ENCODE peak calls at places on chromosomes 1 and 21, in nine cellular contexts. T is astrocyte of the spinal cord, R is GDM1, O is K562, U is gastrocnemius medialis, V is T-helper 1 cell, P is anterior cingulate cortex, H is neural crest cell, N is lower leg skin. J is an unnamed sample.

GRCh38 chr1:221035680-221036153 is 156.5 kb downstream of the HLX start:
- DNase-seq in V (no peak), U (no peak), O (peak), R (no peak), N (no peak), T (peak), P (no peak), H (no peak), J (no peak)

GRCh38 chr1:67190410-67190809 is 24.2 kb downstream of the IL23R start:
- DNase-seq in P (no peak), O (no peak), H (no peak), U (no peak), N (no peak), R (no peak), T (no peak), V (no peak), J (no peak)

GRCh38 chr1:41913025-41913424 is 5.7 kb downstream of the HIVEP3 start:
- DNase-seq in P (no peak), U (no peak), V (no peak), H (no peak), N (no peak), O (no peak), R (no peak), T (no peak), J (no peak)

GRCh38 chr1:85605519-85606413 is 25.2 kb downstream of the CCN1 start:
- DNase-seq in R (no peak), T (no peak), V (no peak), P (no peak), H (no peak), N (no peak), O (no peak), U (no peak), J (no peak)

GRCh38 chr1:94953107-94953506 is 26.2 kb upstream of the CNN3 start:
- DNase-seq in T (no peak), O (no peak), U (no peak), N (no peak), R (no peak), P (no peak), V (no peak), H (no peak), J (no peak)

GRCh38 chr21:46018615-46019014 is 37.0 kb downstream of the COL6A1 start:
- DNase-seq in O (no peak), N (no peak), T (no peak), V (no peak), P (no peak), H (no peak), R (no peak), U (no peak), J (no peak)

GRCh38 chr1:243917177-243917862 is 67.3 kb upstream of the AKT3 start:
- DNase-seq in T (peak), H (peak), P (peak), N (no peak), O (no peak), R (no peak), U (no peak), V (peak), J (no peak)

GRCh38 chr1:172320723-172321122 is 99.8 kb upstream of the C1orf105 start:
- DNase-seq in U (no peak), N (no peak), T (peak), P (no peak), V (no peak), H (no peak), O (no peak), R (no peak), J (no peak)

GRCh38 chr21:31252611-31253010 is 91.5 kb downstream of the TIAM1 start:
- DNase-seq in N (no peak), P (no peak), O (no peak), V (no peak), T (no peak), H (no peak), U (no peak), R (no peak), J (no peak)

GRCh38 chr1:108079550-108079949 is 114.6 kb upstream of the VAV3 start:
- DNase-seq in T (no peak), U (no peak), R (peak), H (no peak), P (no peak), V (peak), N (no peak), O (peak), J (peak)

GRCh38 chr1:47548188-47548587 is 110.3 kb downstream of the FOXD2 start:
- DNase-seq in R (no peak), N (no peak), O (no peak), V (no peak), U (no peak), P (no peak), H (no peak), T (no peak), J (no peak)

GRCh38 chr1:8510041-8510823 is 192.3 kb downstream of the SLC45A1 start:
- DNase-seq in H (no peak), R (no peak), T (peak), U (no peak), N (no peak), O (no peak), P (no peak), V (peak), J (no peak)

GRCh38 chr1:116986531-116987255 is 14.9 kb upstream of the CD101 start:
- DNase-seq in N (no peak), R (peak), O (peak), V (peak), H (no peak), U (no peak), P (no peak), T (no peak), J (no peak)

GRCh38 chr1:174021611-174022079 is 512 bp downstream of the RC3H1 start:
- DNase-seq in P (peak), O (peak), V (peak), U (peak), N (peak), H (no peak), R (no peak), T (peak), J (peak)

GRCh38 chr1:26799479-26800133 is 11.9 kb downstream of the PIGV start:
- DNase-seq in H (no peak), P (peak), T (peak), O (peak), N (no peak), U (peak), R (no peak), V (no peak), J (no peak)

GRCh38 chr1:29124366-29125236 is 898 bp upstream of the TMEM200B start:
- DNase-seq in V (peak), T (peak), R (no peak), U (peak), P (no peak), H (peak), N (peak), O (peak), J (peak)

GRCh38 chr1:178241057-178241456 is 147.2 kb downstream of the RASAL2 start:
- DNase-seq in N (no peak), O (no peak), H (no peak), V (no peak), U (no peak), P (no peak), T (peak), R (no peak), J (no peak)

GRCh38 chr1:7462627-7463026 is 308.5 kb upstream of the VAMP3 start:
- DNase-seq in N (no peak), V (no peak), U (no peak), P (no peak), T (no peak), O (no peak), H (no peak), R (no peak), J (no peak)

GRCh38 chr1:244230470-244230869 is 179.4 kb downstream of the ZBTB18 start:
- DNase-seq in H (no peak), V (no peak), N (no peak), P (no peak), T (no peak), U (no peak), O (no peak), R (no peak), J (no peak)

GRCh38 chr1:183205196-183205781 is 19.2 kb downstream of the LAMC2 start:
- DNase-seq in N (no peak), O (no peak), P (no peak), T (no peak), R (no peak), U (peak), V (no peak), H (no peak), J (no peak)

GRCh38 chr1:247443641-247444040 is 14.3 kb downstream of the OR2B11 start:
- DNase-seq in T (no peak), P (no peak), V (no peak), H (no peak), R (no peak), O (no peak), U (no peak), N (peak), J (no peak)

GRCh38 chr21:18191139-18191538 is 53.5 kb upstream of the CHODL start:
- DNase-seq in V (no peak), O (no peak), H (no peak), T (no peak), R (no peak), P (no peak), U (no peak), N (no peak), J (no peak)

GRCh38 chr1:93448292-93448982 is 519 bp downstream of the FNBP1L start:
- DNase-seq in V (no peak), O (peak), T (peak), R (no peak), U (peak), N (peak), P (no peak), H (peak), J (peak)

GRCh38 chr1:84726593-84727275 is 36.5 kb upstream of the SSX2IP start:
- DNase-seq in U (no peak), O (no peak), P (no peak), T (peak), H (no peak), R (no peak), N (no peak), V (no peak), J (no peak)